ENCODE peak calls at places on chromosomes 11 and 22, in six cellular contexts. One of them, this sample, is unnamed.

GRCh38 chr11:133064961-133065360 is 467.3 kb downstream of the OPCML start:
- DNase-seq in IMR-90: no peak
- DNase-seq in neuronal stem cell: no peak
- DNase-seq in mesendoderm: no peak
- DNase-seq in trophoblast cell: no peak
- DNase-seq in H9: no peak
- DNase-seq in this sample: no peak

GRCh38 chr22:33513388-33514336 is 406.6 kb downstream of the LARGE1 start:
- DNase-seq in neuronal stem cell: no peak
- DNase-seq in IMR-90: peak; percentile 72
- DNase-seq in mesendoderm: no peak
- DNase-seq in trophoblast cell: no peak
- DNase-seq in H9: no peak
- DNase-seq in this sample: peak; percentile 71

GRCh38 chr11:2530855-2531200 is 86.0 kb downstream of the KCNQ1 start:
- DNase-seq in trophoblast cell: no peak
- DNase-seq in mesendoderm: no peak
- DNase-seq in neuronal stem cell: no peak
- DNase-seq in H9: no peak
- DNase-seq in IMR-90: no peak
- DNase-seq in this sample: no peak

GRCh38 chr11:3837793-3838192 is 3.0 kb downstream of the RHOG start:
- DNase-seq in IMR-90: no peak
- DNase-seq in mesendoderm: no peak
- DNase-seq in trophoblast cell: peak; percentile 19
- DNase-seq in H9: no peak
- DNase-seq in neuronal stem cell: no peak
- DNase-seq in this sample: no peak

GRCh38 chr11:114598461-114598860 is 2.9 kb upstream of the NXPE4 start:
- DNase-seq in trophoblast cell: no peak
- DNase-seq in neuronal stem cell: no peak
- DNase-seq in mesendoderm: no peak
- DNase-seq in IMR-90: no peak
- DNase-seq in H9: no peak
- DNase-seq in this sample: no peak

GRCh38 chr11:58573451-58574104 is 2.1 kb downstream of the LPXN start:
- DNase-seq in H9: no peak
- DNase-seq in IMR-90: peak; percentile 85
- DNase-seq in trophoblast cell: peak; percentile 66
- DNase-seq in neuronal stem cell: no peak
- DNase-seq in mesendoderm: no peak
- DNase-seq in this sample: peak; percentile 76

GRCh38 chr11:24896118-24896835 is 399.4 kb downstream of the LUZP2 start:
- DNase-seq in H9: no peak
- DNase-seq in neuronal stem cell: no peak
- DNase-seq in IMR-90: no peak
- DNase-seq in mesendoderm: no peak
- DNase-seq in trophoblast cell: no peak
- DNase-seq in this sample: no peak

GRCh38 chr11:70771099-70771885 is 373.0 kb downstream of the CTTN start:
- DNase-seq in neuronal stem cell: no peak
- DNase-seq in trophoblast cell: no peak
- DNase-seq in H9: no peak
- DNase-seq in mesendoderm: no peak
- DNase-seq in IMR-90: no peak
- DNase-seq in this sample: no peak

GRCh38 chr11:116272181-116272789 is 500.5 kb downstream of the BUD13 start:
- DNase-seq in neuronal stem cell: no peak
- DNase-seq in mesendoderm: peak; percentile 36
- DNase-seq in IMR-90: no peak
- DNase-seq in trophoblast cell: no peak
- DNase-seq in H9: no peak
- DNase-seq in this sample: no peak

GRCh38 chr11:65316979-65317786 is 2.5 kb downstream of the CDC42EP2 start:
- DNase-seq in neuronal stem cell: no peak
- DNase-seq in trophoblast cell: peak; percentile 28
- DNase-seq in mesendoderm: peak; percentile 60
- DNase-seq in IMR-90: peak; percentile 84
- DNase-seq in H9: peak; percentile 81
- DNase-seq in this sample: peak; percentile 62

GRCh38 chr11:132139181-132139580 is 768.8 kb downstream of the NTM start:
- DNase-seq in mesendoderm: no peak
- DNase-seq in IMR-90: no peak
- DNase-seq in H9: no peak
- DNase-seq in neuronal stem cell: no peak
- DNase-seq in trophoblast cell: no peak
- DNase-seq in this sample: no peak

GRCh38 chr11:72084076-72084475 is 3.4 kb downstream of the LRRC51 start:
- DNase-seq in mesendoderm: no peak
- DNase-seq in IMR-90: no peak
- DNase-seq in neuronal stem cell: no peak
- DNase-seq in trophoblast cell: no peak
- DNase-seq in H9: no peak
- DNase-seq in this sample: no peak

GRCh38 chr22:45455212-45455611 is 41.7 kb downstream of the RIBC2 start:
- DNase-seq in neuronal stem cell: no peak
- DNase-seq in mesendoderm: no peak
- DNase-seq in trophoblast cell: peak; percentile 65
- DNase-seq in IMR-90: no peak
- DNase-seq in H9: no peak
- DNase-seq in this sample: no peak

GRCh38 chr11:106463796-106464201 is 386.3 kb downstream of the AASDHPPT start:
- DNase-seq in trophoblast cell: peak; percentile 75
- DNase-seq in neuronal stem cell: no peak
- DNase-seq in mesendoderm: no peak
- DNase-seq in IMR-90: peak; percentile 65
- DNase-seq in H9: no peak
- DNase-seq in this sample: peak; percentile 75

GRCh38 chr11:78079232-78080083 is at the start of gene NDUFC2:
- DNase-seq in mesendoderm: peak; percentile 79
- DNase-seq in H9: peak; percentile 70
- DNase-seq in IMR-90: peak; percentile 85
- DNase-seq in neuronal stem cell: peak; percentile 64
- DNase-seq in trophoblast cell: peak; percentile 78
- DNase-seq in this sample: peak; percentile 85

GRCh38 chr22:36211237-36211881 is 9.8 kb upstream of the APOL4 start:
- DNase-seq in mesendoderm: no peak
- DNase-seq in H9: no peak
- DNase-seq in neuronal stem cell: no peak
- DNase-seq in IMR-90: peak; percentile 56
- DNase-seq in trophoblast cell: no peak
- DNase-seq in this sample: peak; percentile 47

GRCh38 chr11:45161252-45162063 is 15.0 kb downstream of the PRDM11 start:
- DNase-seq in trophoblast cell: no peak
- DNase-seq in neuronal stem cell: no peak
- DNase-seq in H9: no peak
- DNase-seq in IMR-90: no peak
- DNase-seq in mesendoderm: no peak
- DNase-seq in this sample: no peak

GRCh38 chr11:124879999-124880611 is 14.9 kb downstream of the ROBO3 start:
- DNase-seq in neuronal stem cell: no peak
- DNase-seq in trophoblast cell: no peak
- DNase-seq in mesendoderm: no peak
- DNase-seq in H9: peak; percentile 24
- DNase-seq in IMR-90: no peak
- DNase-seq in this sample: no peak

GRCh38 chr11:61683961-61684869 is 4.0 kb downstream of the DAGLA start:
- DNase-seq in mesendoderm: no peak
- DNase-seq in H9: peak; percentile 21
- DNase-seq in neuronal stem cell: no peak
- DNase-seq in trophoblast cell: no peak
- DNase-seq in IMR-90: peak; percentile 43
- DNase-seq in this sample: no peak

GRCh38 chr11:45748801-45749200 is 56.1 kb upstream of the SLC35C1 start:
- DNase-seq in neuronal stem cell: no peak
- DNase-seq in trophoblast cell: peak; percentile 30
- DNase-seq in H9: no peak
- DNase-seq in IMR-90: no peak
- DNase-seq in mesendoderm: peak; percentile 31
- DNase-seq in this sample: no peak

GRCh38 chr11:118226294-118226693 is 1.5 kb upstream of the JAML start:
- DNase-seq in trophoblast cell: peak; percentile 18
- DNase-seq in neuronal stem cell: no peak
- DNase-seq in IMR-90: no peak
- DNase-seq in H9: no peak
- DNase-seq in mesendoderm: no peak
- DNase-seq in this sample: no peak

GRCh38 chr11:34313099-34313517 is 44.7 kb downstream of the ABTB2 start:
- DNase-seq in mesendoderm: no peak
- DNase-seq in neuronal stem cell: no peak
- DNase-seq in trophoblast cell: peak; percentile 54
- DNase-seq in IMR-90: no peak
- DNase-seq in H9: peak; percentile 37
- DNase-seq in this sample: no peak

GRCh38 chr11:117220999-117221774 is 10.7 kb downstream of the PCSK7 start:
- DNase-seq in mesendoderm: no peak
- DNase-seq in trophoblast cell: no peak
- DNase-seq in H9: no peak
- DNase-seq in neuronal stem cell: no peak
- DNase-seq in IMR-90: no peak
- DNase-seq in this sample: no peak

GRCh38 chr11:11408436-11409221 is 55.6 kb upstream of the CSNK2A3 start:
- DNase-seq in trophoblast cell: no peak
- DNase-seq in IMR-90: no peak
- DNase-seq in neuronal stem cell: no peak
- DNase-seq in mesendoderm: no peak
- DNase-seq in H9: no peak
- DNase-seq in this sample: peak; percentile 14

GRCh38 chr11:15258433-15259350 is 144.0 kb downstream of the INSC start:
- DNase-seq in H9: no peak
- DNase-seq in trophoblast cell: peak; percentile 26
- DNase-seq in IMR-90: peak; percentile 34
- DNase-seq in neuronal stem cell: no peak
- DNase-seq in mesendoderm: peak; percentile 76
- DNase-seq in this sample: peak; percentile 54

GRCh38 chr11:33706546-33706945 is 5.9 kb upstream of the C11orf91 start:
- DNase-seq in IMR-90: no peak
- DNase-seq in H9: no peak
- DNase-seq in mesendoderm: no peak
- DNase-seq in trophoblast cell: no peak
- DNase-seq in neuronal stem cell: no peak
- DNase-seq in this sample: no peak

GRCh38 chr22:49014227-49015201 is 813.2 kb downstream of the BRD1 start:
- DNase-seq in mesendoderm: no peak
- DNase-seq in trophoblast cell: no peak
- DNase-seq in IMR-90: no peak
- DNase-seq in neuronal stem cell: no peak
- DNase-seq in H9: peak; percentile 17
- DNase-seq in this sample: no peak

DNA sequence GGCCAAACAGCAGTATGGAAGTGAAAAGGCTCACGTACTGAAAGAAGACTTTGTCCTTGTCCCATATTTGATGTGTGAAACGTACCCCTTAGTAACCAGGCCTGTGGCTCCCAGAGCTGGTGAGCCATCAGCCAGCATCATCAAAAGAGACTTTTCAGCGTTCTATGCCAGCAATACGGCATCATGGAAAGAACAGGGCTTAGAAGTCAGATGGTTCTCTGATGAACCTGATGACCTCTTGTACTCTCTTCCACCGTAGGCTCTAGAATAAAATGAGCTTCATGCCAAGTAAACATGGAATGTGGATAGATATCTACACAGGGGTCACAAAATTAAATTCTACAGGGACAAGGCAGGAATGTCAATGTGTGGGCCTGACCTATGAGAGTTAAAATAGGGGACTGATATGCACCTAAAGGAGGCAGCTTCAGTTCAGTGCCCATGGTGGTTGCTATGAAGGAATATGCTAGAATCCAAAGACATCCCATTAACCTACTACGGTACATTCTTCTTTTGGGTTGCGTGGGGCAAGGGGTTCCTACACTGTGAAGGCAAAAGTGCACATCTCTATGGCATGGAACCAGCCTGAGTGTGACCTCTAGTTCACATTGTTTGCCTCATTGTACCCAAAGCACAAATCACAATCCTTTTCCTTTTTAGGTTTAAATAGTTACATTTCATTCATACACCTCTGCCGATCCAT is 130.6 kb downstream of the ETS1 start:
- DNase-seq in neuronal stem cell: no peak
- DNase-seq in H9: no peak
- DNase-seq in mesendoderm: no peak
- DNase-seq in IMR-90: no peak
- DNase-seq in trophoblast cell: no peak
- DNase-seq in this sample: no peak
- H3K4me1 ChIP-seq in neuronal stem cell: no peaks in the 10 kb centered on the region
- H3K4me1 ChIP-seq in H9: no peaks in the 10 kb centered on the region
- H3K4me1 ChIP-seq in mesendoderm: no peaks in the 10 kb centered on the region
- H3K4me1 ChIP-seq in IMR-90: peaks cover 19% of the 10 kb centered on the region
- H3K4me1 ChIP-seq in trophoblast cell: peaks cover 8% of the 10 kb centered on the region
- H3K4me1 ChIP-seq in this sample: peaks cover 6% of the 10 kb centered on the region

GRCh38 chr11:35892166-35892565 is 51.7 kb upstream of the LDLRAD3 start:
- DNase-seq in IMR-90: no peak
- DNase-seq in mesendoderm: no peak
- DNase-seq in trophoblast cell: no peak
- DNase-seq in H9: no peak
- DNase-seq in neuronal stem cell: no peak
- DNase-seq in this sample: no peak

GRCh38 chr11:35887737-35888136 is 56.1 kb upstream of the LDLRAD3 start:
- DNase-seq in mesendoderm: no peak
- DNase-seq in trophoblast cell: no peak
- DNase-seq in H9: no peak
- DNase-seq in IMR-90: no peak
- DNase-seq in neuronal stem cell: no peak
- DNase-seq in this sample: no peak

GRCh38 chr11:35886759-35887158 is 57.1 kb upstream of the LDLRAD3 start:
- DNase-seq in IMR-90: no peak
- DNase-seq in mesendoderm: no peak
- DNase-seq in H9: no peak
- DNase-seq in trophoblast cell: no peak
- DNase-seq in neuronal stem cell: no peak
- DNase-seq in this sample: no peak
- H2AK5ac ChIP-seq in IMR-90: no peak overlapping the region
- H2AK5ac ChIP-seq in mesendoderm: no peak overlapping the region
- H2AK5ac ChIP-seq in H9: no peak overlapping the region
- H2AK5ac ChIP-seq in trophoblast cell: no peak overlapping the region
- H2AK5ac ChIP-seq in neuronal stem cell: no peak overlapping the region
- H2AK5ac ChIP-seq in this sample: no peak overlapping the region

GRCh38 chr11:8932564-8933180 is at the start of gene C11orf16:
- DNase-seq in mesendoderm: peak; percentile 78
- DNase-seq in IMR-90: no peak
- DNase-seq in neuronal stem cell: no peak
- DNase-seq in H9: peak; percentile 67
- DNase-seq in trophoblast cell: no peak
- DNase-seq in this sample: no peak
- H2BK120ac ChIP-seq in mesendoderm: no peak within 1 kb of the TSS
- H2BK120ac ChIP-seq in IMR-90: peak within 1 kb of the TSS; percentile 2
- H2BK120ac ChIP-seq in neuronal stem cell: peak within 1 kb of the TSS; percentile 17
- H2BK120ac ChIP-seq in H9: no peak within 1 kb of the TSS
- H2BK120ac ChIP-seq in trophoblast cell: no peak within 1 kb of the TSS
- H2BK120ac ChIP-seq in this sample: no peak within 1 kb of the TSS

DNA sequence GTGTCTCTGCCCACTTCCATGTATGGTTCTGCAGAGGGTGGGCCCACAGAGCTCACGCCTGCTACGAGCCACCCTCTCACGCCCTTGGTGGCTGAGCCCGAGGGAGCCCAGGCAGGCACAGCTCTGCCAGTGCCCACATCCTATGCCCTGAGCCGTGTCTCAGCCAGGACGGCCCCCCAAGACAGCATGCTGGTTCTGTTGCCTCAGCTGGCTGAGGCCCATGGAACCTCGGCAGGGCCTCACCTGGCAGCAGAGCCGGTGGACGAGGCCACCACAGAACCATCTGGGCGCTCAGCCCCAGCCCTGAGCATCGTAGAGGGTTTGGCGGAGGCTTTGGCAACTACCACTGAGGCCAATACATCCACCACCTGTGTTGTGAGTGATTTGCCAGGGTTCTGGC is 64.0 kb downstream of the OTOG start:
- DNase-seq in neuronal stem cell: no peak
- DNase-seq in trophoblast cell: no peak
- DNase-seq in IMR-90: no peak
- DNase-seq in mesendoderm: no peak
- DNase-seq in H9: no peak
- DNase-seq in this sample: no peak
- H3K4me1 ChIP-seq in neuronal stem cell: no peaks in the 10 kb centered on the region
- H3K4me1 ChIP-seq in trophoblast cell: no peaks in the 10 kb centered on the region
- H3K4me1 ChIP-seq in IMR-90: no peaks in the 10 kb centered on the region
- H3K4me1 ChIP-seq in mesendoderm: no peaks in the 10 kb centered on the region
- H3K4me1 ChIP-seq in H9: no peaks in the 10 kb centered on the region
- H3K4me1 ChIP-seq in this sample: no peaks in the 10 kb centered on the region

This sample was measured in mesenchymal stem cell.